ENCODE peak calls at places on chromosomes 5 and 9, in six cellular contexts. G is brain microvascular endothelial cell, L is AG04450, R is dermis blood vessel endothelial cell, I is fibroblast of the conjunctiva, Y is WTC11. T is an unnamed sample.

GRCh38 chr5:147613359-147613758 is 103.5 kb upstream of the DPYSL3 start:
- DNase-seq in G (peak), L (peak), R (no peak), I (peak), Y (no peak), T (peak)

GRCh38 chr5:62791059-62791458 is 212.4 kb downstream of the LRRC70 start:
- DNase-seq in G (peak), L (no peak), R (peak), I (no peak), Y (no peak), T (no peak)

GRCh38 chr9:96116275-96117051 is 185.5 kb downstream of the HSD17B3 start:
- DNase-seq in G (no peak), L (no peak), R (no peak), I (no peak), Y (no peak), T (no peak)

GRCh38 chr9:690517-691111 is 150.9 kb upstream of the DMRT1 start:
- DNase-seq in G (no peak), L (no peak), R (no peak), I (no peak), Y (no peak), T (no peak)

GRCh38 chr9:36576866-36577265 is 4.2 kb downstream of the MELK start:
- DNase-seq in G (no peak), L (no peak), R (no peak), I (no peak), Y (no peak), T (no peak)

GRCh38 chr5:107428303-107428761 is 242.4 kb downstream of the EFNA5 start:
- DNase-seq in G (no peak), L (no peak), R (no peak), I (no peak), Y (no peak), T (no peak)

GRCh38 chr9:28014212-28014611 is 440.9 kb upstream of the C9orf72 start:
- DNase-seq in G (no peak), L (no peak), R (no peak), I (no peak), Y (no peak), T (no peak)

GRCh38 chr5:169831331-169831730 is 149.0 kb downstream of the INSYN2B start:
- DNase-seq in G (no peak), L (no peak), R (no peak), I (no peak), Y (no peak), T (no peak)

GRCh38 chr5:1481266-1481998 is 36.2 kb upstream of the SLC6A3 start:
- DNase-seq in G (no peak), L (no peak), R (peak), I (no peak), Y (no peak), T (no peak)

GRCh38 chr5:74596930-74597329 is 43.6 kb downstream of the ENC1 start:
- DNase-seq in G (no peak), L (no peak), R (no peak), I (no peak), Y (peak), T (no peak)

T was measured in AG09319.